ENCODE peak calls at places on chromosomes 5 and 9, in nine cellular contexts. One of them, this sample, is unnamed.

GRCh38 chr5:72790188-72790587 is 26.3 kb upstream of the TNPO1 start:
- DNase-seq in LoVo: no peak
- DNase-seq in NCI-H1092: no peak
- DNase-seq in stimulated activated CD8-positive, alpha-beta memory T cell treated with anti-CD3 and anti-CD28 coated beads, Interleukin-2, amount 100 ng/mL, for 48 hours: no peak
- DNase-seq in SJSA1: peak; percentile 26
- DNase-seq in AG08395: peak; percentile 12
- DNase-seq in GM20000: no peak
- DNase-seq in stimulated activated CD4-positive, alpha-beta T cell treated with anti-CD3 and anti-CD28 coated beads, Interleukin-2, amount 100 ng/mL, for 48 hours: no peak
- DNase-seq in cardiac muscle cell: no peak
- DNase-seq in this sample: no peak

GRCh38 chr9:76891279-76891678 is 14.6 kb downstream of the PRUNE2 start:
- DNase-seq in NCI-H1092: no peak
- DNase-seq in SJSA1: no peak
- DNase-seq in stimulated activated CD8-positive, alpha-beta memory T cell treated with anti-CD3 and anti-CD28 coated beads, Interleukin-2, amount 100 ng/mL, for 48 hours: no peak
- DNase-seq in stimulated activated CD4-positive, alpha-beta T cell treated with anti-CD3 and anti-CD28 coated beads, Interleukin-2, amount 100 ng/mL, for 48 hours: no peak
- DNase-seq in GM20000: no peak
- DNase-seq in cardiac muscle cell: no peak
- DNase-seq in AG08395: no peak
- DNase-seq in LoVo: no peak
- DNase-seq in this sample: no peak

GRCh38 chr5:151805414-151806225 is 33.9 kb downstream of the G3BP1 start:
- DNase-seq in SJSA1: no peak
- DNase-seq in GM20000: no peak
- DNase-seq in cardiac muscle cell: no peak
- DNase-seq in AG08395: peak; percentile 69
- DNase-seq in stimulated activated CD4-positive, alpha-beta T cell treated with anti-CD3 and anti-CD28 coated beads, Interleukin-2, amount 100 ng/mL, for 48 hours: no peak
- DNase-seq in NCI-H1092: no peak
- DNase-seq in LoVo: no peak
- DNase-seq in stimulated activated CD8-positive, alpha-beta memory T cell treated with anti-CD3 and anti-CD28 coated beads, Interleukin-2, amount 100 ng/mL, for 48 hours: no peak
- DNase-seq in this sample: no peak

GRCh38 chr9:117305454-117305853 is 109.4 kb downstream of the ASTN2 start:
- DNase-seq in AG08395: no peak
- DNase-seq in stimulated activated CD8-positive, alpha-beta memory T cell treated with anti-CD3 and anti-CD28 coated beads, Interleukin-2, amount 100 ng/mL, for 48 hours: no peak
- DNase-seq in cardiac muscle cell: no peak
- DNase-seq in SJSA1: no peak
- DNase-seq in NCI-H1092: no peak
- DNase-seq in stimulated activated CD4-positive, alpha-beta T cell treated with anti-CD3 and anti-CD28 coated beads, Interleukin-2, amount 100 ng/mL, for 48 hours: no peak
- DNase-seq in LoVo: no peak
- DNase-seq in GM20000: no peak
- DNase-seq in this sample: no peak

GRCh38 chr9:35108461-35108860 is 5.5 kb upstream of the STOML2 start:
- DNase-seq in stimulated activated CD4-positive, alpha-beta T cell treated with anti-CD3 and anti-CD28 coated beads, Interleukin-2, amount 100 ng/mL, for 48 hours: no peak
- DNase-seq in NCI-H1092: no peak
- DNase-seq in GM20000: peak; percentile 5
- DNase-seq in SJSA1: no peak
- DNase-seq in cardiac muscle cell: no peak
- DNase-seq in stimulated activated CD8-positive, alpha-beta memory T cell treated with anti-CD3 and anti-CD28 coated beads, Interleukin-2, amount 100 ng/mL, for 48 hours: no peak
- DNase-seq in LoVo: no peak
- DNase-seq in AG08395: no peak
- DNase-seq in this sample: no peak

GRCh38 chr5:133489632-133490031 is 122.7 kb downstream of the FSTL4 start:
- DNase-seq in GM20000: peak; percentile 11
- DNase-seq in NCI-H1092: no peak
- DNase-seq in cardiac muscle cell: no peak
- DNase-seq in SJSA1: no peak
- DNase-seq in stimulated activated CD4-positive, alpha-beta T cell treated with anti-CD3 and anti-CD28 coated beads, Interleukin-2, amount 100 ng/mL, for 48 hours: no peak
- DNase-seq in LoVo: peak; percentile 5
- DNase-seq in stimulated activated CD8-positive, alpha-beta memory T cell treated with anti-CD3 and anti-CD28 coated beads, Interleukin-2, amount 100 ng/mL, for 48 hours: no peak
- DNase-seq in AG08395: no peak
- DNase-seq in this sample: no peak

GRCh38 chr5:174664180-174664850 is 60.1 kb upstream of the MSX2 start:
- DNase-seq in AG08395: no peak
- DNase-seq in NCI-H1092: no peak
- DNase-seq in stimulated activated CD4-positive, alpha-beta T cell treated with anti-CD3 and anti-CD28 coated beads, Interleukin-2, amount 100 ng/mL, for 48 hours: no peak
- DNase-seq in GM20000: no peak
- DNase-seq in cardiac muscle cell: no peak
- DNase-seq in SJSA1: no peak
- DNase-seq in stimulated activated CD8-positive, alpha-beta memory T cell treated with anti-CD3 and anti-CD28 coated beads, Interleukin-2, amount 100 ng/mL, for 48 hours: no peak
- DNase-seq in LoVo: no peak
- DNase-seq in this sample: no peak

GRCh38 chr5:33978307-33978706 is 6.2 kb downstream of the SLC45A2 start:
- DNase-seq in GM20000: no peak
- DNase-seq in AG08395: no peak
- DNase-seq in LoVo: no peak
- DNase-seq in stimulated activated CD4-positive, alpha-beta T cell treated with anti-CD3 and anti-CD28 coated beads, Interleukin-2, amount 100 ng/mL, for 48 hours: no peak
- DNase-seq in SJSA1: no peak
- DNase-seq in stimulated activated CD8-positive, alpha-beta memory T cell treated with anti-CD3 and anti-CD28 coated beads, Interleukin-2, amount 100 ng/mL, for 48 hours: no peak
- DNase-seq in cardiac muscle cell: no peak
- DNase-seq in NCI-H1092: no peak
- DNase-seq in this sample: no peak

GRCh38 chr5:82396396-82396795 is 118.2 kb upstream of the RPS23 start:
- DNase-seq in LoVo: no peak
- DNase-seq in GM20000: no peak
- DNase-seq in stimulated activated CD8-positive, alpha-beta memory T cell treated with anti-CD3 and anti-CD28 coated beads, Interleukin-2, amount 100 ng/mL, for 48 hours: no peak
- DNase-seq in AG08395: no peak
- DNase-seq in SJSA1: no peak
- DNase-seq in NCI-H1092: no peak
- DNase-seq in stimulated activated CD4-positive, alpha-beta T cell treated with anti-CD3 and anti-CD28 coated beads, Interleukin-2, amount 100 ng/mL, for 48 hours: no peak
- DNase-seq in cardiac muscle cell: no peak
- DNase-seq in this sample: no peak

GRCh38 chr9:11158063-11158462 is 545.3 kb upstream of the PTPRD start:
- DNase-seq in stimulated activated CD4-positive, alpha-beta T cell treated with anti-CD3 and anti-CD28 coated beads, Interleukin-2, amount 100 ng/mL, for 48 hours: no peak
- DNase-seq in AG08395: no peak
- DNase-seq in LoVo: no peak
- DNase-seq in cardiac muscle cell: no peak
- DNase-seq in GM20000: no peak
- DNase-seq in stimulated activated CD8-positive, alpha-beta memory T cell treated with anti-CD3 and anti-CD28 coated beads, Interleukin-2, amount 100 ng/mL, for 48 hours: no peak
- DNase-seq in SJSA1: no peak
- DNase-seq in NCI-H1092: no peak
- DNase-seq in this sample: no peak

GRCh38 chr5:75265731-75266130 is 29.1 kb upstream of the ANKRD31 start:
- DNase-seq in cardiac muscle cell: peak; percentile 40
- DNase-seq in GM20000: no peak
- DNase-seq in NCI-H1092: no peak
- DNase-seq in SJSA1: no peak
- DNase-seq in LoVo: peak; percentile 49
- DNase-seq in stimulated activated CD8-positive, alpha-beta memory T cell treated with anti-CD3 and anti-CD28 coated beads, Interleukin-2, amount 100 ng/mL, for 48 hours: no peak
- DNase-seq in AG08395: peak; percentile 14
- DNase-seq in stimulated activated CD4-positive, alpha-beta T cell treated with anti-CD3 and anti-CD28 coated beads, Interleukin-2, amount 100 ng/mL, for 48 hours: no peak
- DNase-seq in this sample: peak; percentile 53

GRCh38 chr9:137665697-137666504 is 47.1 kb downstream of the EHMT1 start:
- DNase-seq in NCI-H1092: no peak
- DNase-seq in stimulated activated CD4-positive, alpha-beta T cell treated with anti-CD3 and anti-CD28 coated beads, Interleukin-2, amount 100 ng/mL, for 48 hours: no peak
- DNase-seq in stimulated activated CD8-positive, alpha-beta memory T cell treated with anti-CD3 and anti-CD28 coated beads, Interleukin-2, amount 100 ng/mL, for 48 hours: no peak
- DNase-seq in GM20000: no peak
- DNase-seq in AG08395: peak; percentile 86
- DNase-seq in SJSA1: no peak
- DNase-seq in LoVo: no peak
- DNase-seq in cardiac muscle cell: peak; percentile 32
- DNase-seq in this sample: peak; percentile 57

GRCh38 chr5:170420809-170421412 is 31.7 kb upstream of the KCNMB1 start:
- DNase-seq in AG08395: peak; percentile 84
- DNase-seq in NCI-H1092: peak; percentile 22
- DNase-seq in SJSA1: peak; percentile 48
- DNase-seq in cardiac muscle cell: peak; percentile 86
- DNase-seq in stimulated activated CD4-positive, alpha-beta T cell treated with anti-CD3 and anti-CD28 coated beads, Interleukin-2, amount 100 ng/mL, for 48 hours: peak; percentile 54
- DNase-seq in GM20000: peak; percentile 73
- DNase-seq in LoVo: peak; percentile 55
- DNase-seq in stimulated activated CD8-positive, alpha-beta memory T cell treated with anti-CD3 and anti-CD28 coated beads, Interleukin-2, amount 100 ng/mL, for 48 hours: no peak
- DNase-seq in this sample: peak; percentile 81

GRCh38 chr9:5099466-5099865 is 86.0 kb downstream of the INSL6 start:
- DNase-seq in cardiac muscle cell: no peak
- DNase-seq in stimulated activated CD4-positive, alpha-beta T cell treated with anti-CD3 and anti-CD28 coated beads, Interleukin-2, amount 100 ng/mL, for 48 hours: no peak
- DNase-seq in SJSA1: no peak
- DNase-seq in AG08395: no peak
- DNase-seq in GM20000: no peak
- DNase-seq in stimulated activated CD8-positive, alpha-beta memory T cell treated with anti-CD3 and anti-CD28 coated beads, Interleukin-2, amount 100 ng/mL, for 48 hours: no peak
- DNase-seq in LoVo: no peak
- DNase-seq in NCI-H1092: no peak
- DNase-seq in this sample: no peak

GRCh38 chr9:79568337-79569084 is 3.3 kb upstream of the TLE4 start:
- DNase-seq in cardiac muscle cell: no peak
- DNase-seq in SJSA1: no peak
- DNase-seq in stimulated activated CD8-positive, alpha-beta memory T cell treated with anti-CD3 and anti-CD28 coated beads, Interleukin-2, amount 100 ng/mL, for 48 hours: no peak
- DNase-seq in LoVo: no peak
- DNase-seq in AG08395: no peak
- DNase-seq in NCI-H1092: no peak
- DNase-seq in stimulated activated CD4-positive, alpha-beta T cell treated with anti-CD3 and anti-CD28 coated beads, Interleukin-2, amount 100 ng/mL, for 48 hours: no peak
- DNase-seq in GM20000: peak; percentile 10
- DNase-seq in this sample: no peak

GRCh38 chr5:308672-309271 is 12.7 kb upstream of the AHRR start:
- DNase-seq in stimulated activated CD4-positive, alpha-beta T cell treated with anti-CD3 and anti-CD28 coated beads, Interleukin-2, amount 100 ng/mL, for 48 hours: no peak
- DNase-seq in SJSA1: peak; percentile 16
- DNase-seq in NCI-H1092: no peak
- DNase-seq in stimulated activated CD8-positive, alpha-beta memory T cell treated with anti-CD3 and anti-CD28 coated beads, Interleukin-2, amount 100 ng/mL, for 48 hours: no peak
- DNase-seq in cardiac muscle cell: no peak
- DNase-seq in AG08395: peak; percentile 43
- DNase-seq in GM20000: peak; percentile 39
- DNase-seq in LoVo: peak; percentile 27
- DNase-seq in this sample: no peak

GRCh38 chr9:131892162-131892707 is 152.4 kb upstream of the RAPGEF1 start:
- DNase-seq in stimulated activated CD4-positive, alpha-beta T cell treated with anti-CD3 and anti-CD28 coated beads, Interleukin-2, amount 100 ng/mL, for 48 hours: no peak
- DNase-seq in NCI-H1092: no peak
- DNase-seq in SJSA1: no peak
- DNase-seq in cardiac muscle cell: no peak
- DNase-seq in AG08395: no peak
- DNase-seq in LoVo: no peak
- DNase-seq in stimulated activated CD8-positive, alpha-beta memory T cell treated with anti-CD3 and anti-CD28 coated beads, Interleukin-2, amount 100 ng/mL, for 48 hours: no peak
- DNase-seq in GM20000: no peak
- DNase-seq in this sample: no peak

GRCh38 chr5:140881889-140882590 is at the start of gene PCDHA13:
- DNase-seq in GM20000: peak; percentile 4
- DNase-seq in LoVo: no peak
- DNase-seq in cardiac muscle cell: no peak
- DNase-seq in NCI-H1092: no peak
- DNase-seq in stimulated activated CD8-positive, alpha-beta memory T cell treated with anti-CD3 and anti-CD28 coated beads, Interleukin-2, amount 100 ng/mL, for 48 hours: no peak
- DNase-seq in stimulated activated CD4-positive, alpha-beta T cell treated with anti-CD3 and anti-CD28 coated beads, Interleukin-2, amount 100 ng/mL, for 48 hours: no peak
- DNase-seq in SJSA1: no peak
- DNase-seq in AG08395: no peak
- DNase-seq in this sample: peak; percentile 48

GRCh38 chr5:168637281-168637680 is 58.1 kb upstream of the PANK3 start:
- DNase-seq in GM20000: no peak
- DNase-seq in NCI-H1092: no peak
- DNase-seq in stimulated activated CD4-positive, alpha-beta T cell treated with anti-CD3 and anti-CD28 coated beads, Interleukin-2, amount 100 ng/mL, for 48 hours: no peak
- DNase-seq in stimulated activated CD8-positive, alpha-beta memory T cell treated with anti-CD3 and anti-CD28 coated beads, Interleukin-2, amount 100 ng/mL, for 48 hours: no peak
- DNase-seq in LoVo: no peak
- DNase-seq in cardiac muscle cell: no peak
- DNase-seq in SJSA1: no peak
- DNase-seq in AG08395: no peak
- DNase-seq in this sample: no peak

GRCh38 chr9:14498824-14499223 is 184.9 kb upstream of the NFIB start:
- DNase-seq in AG08395: no peak
- DNase-seq in stimulated activated CD4-positive, alpha-beta T cell treated with anti-CD3 and anti-CD28 coated beads, Interleukin-2, amount 100 ng/mL, for 48 hours: no peak
- DNase-seq in stimulated activated CD8-positive, alpha-beta memory T cell treated with anti-CD3 and anti-CD28 coated beads, Interleukin-2, amount 100 ng/mL, for 48 hours: no peak
- DNase-seq in LoVo: no peak
- DNase-seq in SJSA1: no peak
- DNase-seq in cardiac muscle cell: no peak
- DNase-seq in NCI-H1092: no peak
- DNase-seq in GM20000: no peak
- DNase-seq in this sample: no peak

GRCh38 chr9:34400275-34400674 is 23.6 kb upstream of the MYORG start:
- DNase-seq in NCI-H1092: no peak
- DNase-seq in AG08395: no peak
- DNase-seq in SJSA1: no peak
- DNase-seq in stimulated activated CD8-positive, alpha-beta memory T cell treated with anti-CD3 and anti-CD28 coated beads, Interleukin-2, amount 100 ng/mL, for 48 hours: no peak
- DNase-seq in GM20000: no peak
- DNase-seq in LoVo: no peak
- DNase-seq in stimulated activated CD4-positive, alpha-beta T cell treated with anti-CD3 and anti-CD28 coated beads, Interleukin-2, amount 100 ng/mL, for 48 hours: no peak
- DNase-seq in cardiac muscle cell: no peak
- DNase-seq in this sample: no peak

GRCh38 chr5:151084363-151084762 is 3.5 kb upstream of the TNIP1 start:
- DNase-seq in GM20000: no peak
- DNase-seq in NCI-H1092: no peak
- DNase-seq in SJSA1: peak; percentile 92
- DNase-seq in cardiac muscle cell: no peak
- DNase-seq in LoVo: no peak
- DNase-seq in stimulated activated CD4-positive, alpha-beta T cell treated with anti-CD3 and anti-CD28 coated beads, Interleukin-2, amount 100 ng/mL, for 48 hours: no peak
- DNase-seq in stimulated activated CD8-positive, alpha-beta memory T cell treated with anti-CD3 and anti-CD28 coated beads, Interleukin-2, amount 100 ng/mL, for 48 hours: no peak
- DNase-seq in AG08395: no peak
- DNase-seq in this sample: no peak

GRCh38 chr5:59034498-59035186 is 451.8 kb downstream of the RAB3C start:
- DNase-seq in AG08395: peak; percentile 41
- DNase-seq in stimulated activated CD4-positive, alpha-beta T cell treated with anti-CD3 and anti-CD28 coated beads, Interleukin-2, amount 100 ng/mL, for 48 hours: no peak
- DNase-seq in NCI-H1092: no peak
- DNase-seq in GM20000: peak; percentile 42
- DNase-seq in stimulated activated CD8-positive, alpha-beta memory T cell treated with anti-CD3 and anti-CD28 coated beads, Interleukin-2, amount 100 ng/mL, for 48 hours: no peak
- DNase-seq in cardiac muscle cell: peak; percentile 44
- DNase-seq in LoVo: peak; percentile 51
- DNase-seq in SJSA1: peak; percentile 25
- DNase-seq in this sample: peak; percentile 63

GRCh38 chr5:14414007-14414406 is 167.6 kb upstream of the OTULINL start:
- DNase-seq in NCI-H1092: no peak
- DNase-seq in AG08395: no peak
- DNase-seq in cardiac muscle cell: no peak
- DNase-seq in stimulated activated CD4-positive, alpha-beta T cell treated with anti-CD3 and anti-CD28 coated beads, Interleukin-2, amount 100 ng/mL, for 48 hours: no peak
- DNase-seq in stimulated activated CD8-positive, alpha-beta memory T cell treated with anti-CD3 and anti-CD28 coated beads, Interleukin-2, amount 100 ng/mL, for 48 hours: no peak
- DNase-seq in GM20000: no peak
- DNase-seq in LoVo: no peak
- DNase-seq in SJSA1: no peak
- DNase-seq in this sample: no peak

GRCh38 chr9:100160021-100160420 is 61.0 kb downstream of the INVS start:
- DNase-seq in NCI-H1092: no peak
- DNase-seq in LoVo: no peak
- DNase-seq in AG08395: no peak
- DNase-seq in GM20000: no peak
- DNase-seq in SJSA1: no peak
- DNase-seq in stimulated activated CD8-positive, alpha-beta memory T cell treated with anti-CD3 and anti-CD28 coated beads, Interleukin-2, amount 100 ng/mL, for 48 hours: no peak
- DNase-seq in stimulated activated CD4-positive, alpha-beta T cell treated with anti-CD3 and anti-CD28 coated beads, Interleukin-2, amount 100 ng/mL, for 48 hours: no peak
- DNase-seq in cardiac muscle cell: no peak
- DNase-seq in this sample: no peak

GRCh38 chr5:123264399-123264798 is 158.8 kb downstream of the CEP120 start:
- DNase-seq in cardiac muscle cell: no peak
- DNase-seq in AG08395: no peak
- DNase-seq in SJSA1: no peak
- DNase-seq in stimulated activated CD4-positive, alpha-beta T cell treated with anti-CD3 and anti-CD28 coated beads, Interleukin-2, amount 100 ng/mL, for 48 hours: no peak
- DNase-seq in NCI-H1092: no peak
- DNase-seq in LoVo: no peak
- DNase-seq in stimulated activated CD8-positive, alpha-beta memory T cell treated with anti-CD3 and anti-CD28 coated beads, Interleukin-2, amount 100 ng/mL, for 48 hours: no peak
- DNase-seq in GM20000: no peak
- DNase-seq in this sample: no peak

GRCh38 chr9:130736834-130737233 is 43.3 kb downstream of the EXOSC2 start:
- DNase-seq in AG08395: no peak
- DNase-seq in stimulated activated CD8-positive, alpha-beta memory T cell treated with anti-CD3 and anti-CD28 coated beads, Interleukin-2, amount 100 ng/mL, for 48 hours: no peak
- DNase-seq in LoVo: no peak
- DNase-seq in cardiac muscle cell: no peak
- DNase-seq in NCI-H1092: no peak
- DNase-seq in GM20000: no peak
- DNase-seq in SJSA1: no peak
- DNase-seq in stimulated activated CD4-positive, alpha-beta T cell treated with anti-CD3 and anti-CD28 coated beads, Interleukin-2, amount 100 ng/mL, for 48 hours: no peak
- DNase-seq in this sample: no peak

GRCh38 chr5:31415009-31415923 is 116.6 kb downstream of the DROSHA start:
- DNase-seq in NCI-H1092: no peak
- DNase-seq in SJSA1: no peak
- DNase-seq in cardiac muscle cell: no peak
- DNase-seq in AG08395: peak; percentile 18
- DNase-seq in stimulated activated CD8-positive, alpha-beta memory T cell treated with anti-CD3 and anti-CD28 coated beads, Interleukin-2, amount 100 ng/mL, for 48 hours: no peak
- DNase-seq in stimulated activated CD4-positive, alpha-beta T cell treated with anti-CD3 and anti-CD28 coated beads, Interleukin-2, amount 100 ng/mL, for 48 hours: no peak
- DNase-seq in LoVo: no peak
- DNase-seq in GM20000: no peak
- DNase-seq in this sample: no peak

GRCh38 chr5:91382530-91383026 is 539 bp downstream of the ARRDC3 start:
- DNase-seq in SJSA1: peak; percentile 62
- DNase-seq in GM20000: no peak
- DNase-seq in stimulated activated CD4-positive, alpha-beta T cell treated with anti-CD3 and anti-CD28 coated beads, Interleukin-2, amount 100 ng/mL, for 48 hours: no peak
- DNase-seq in LoVo: peak; percentile 41
- DNase-seq in cardiac muscle cell: peak; percentile 49
- DNase-seq in stimulated activated CD8-positive, alpha-beta memory T cell treated with anti-CD3 and anti-CD28 coated beads, Interleukin-2, amount 100 ng/mL, for 48 hours: no peak
- DNase-seq in NCI-H1092: peak; percentile 51
- DNase-seq in AG08395: no peak
- DNase-seq in this sample: peak; percentile 58

GRCh38 chr5:5658226-5658625 is 235.7 kb downstream of the ICE1 start:
- DNase-seq in LoVo: peak; percentile 39
- DNase-seq in GM20000: peak; percentile 9
- DNase-seq in NCI-H1092: no peak
- DNase-seq in cardiac muscle cell: no peak
- DNase-seq in stimulated activated CD4-positive, alpha-beta T cell treated with anti-CD3 and anti-CD28 coated beads, Interleukin-2, amount 100 ng/mL, for 48 hours: no peak
- DNase-seq in AG08395: no peak
- DNase-seq in stimulated activated CD8-positive, alpha-beta memory T cell treated with anti-CD3 and anti-CD28 coated beads, Interleukin-2, amount 100 ng/mL, for 48 hours: no peak
- DNase-seq in SJSA1: peak; percentile 55
- DNase-seq in this sample: peak; percentile 65

GRCh38 chr5:115068239-115069086 is 101.2 kb downstream of the TRIM36 start:
- DNase-seq in SJSA1: peak; percentile 40
- DNase-seq in cardiac muscle cell: no peak
- DNase-seq in stimulated activated CD8-positive, alpha-beta memory T cell treated with anti-CD3 and anti-CD28 coated beads, Interleukin-2, amount 100 ng/mL, for 48 hours: no peak
- DNase-seq in LoVo: peak; percentile 19
- DNase-seq in NCI-H1092: no peak
- DNase-seq in GM20000: peak; percentile 27
- DNase-seq in stimulated activated CD4-positive, alpha-beta T cell treated with anti-CD3 and anti-CD28 coated beads, Interleukin-2, amount 100 ng/mL, for 48 hours: peak; percentile 5
- DNase-seq in AG08395: no peak
- DNase-seq in this sample: no peak